ENCODE peak calls at places on chromosome 5, in seven cellular contexts. J is right lobe of liver, Z is heart right ventricle, A is kidney epithelial cell, K is A549, L is left ventricle myocardium inferior, V is mammary epithelial cell. Q is an unnamed sample.

GRCh38 chr5:9335754-9336495 is 209.9 kb downstream of the SEMA5A start:
- DNase-seq in J (no peak), Z (no peak), A (no peak), K (no peak), L (no peak), V (no peak), Q (no peak)

GRCh38 chr5:45508155-45508554 is 188.0 kb downstream of the HCN1 start:
- DNase-seq in J (no peak), Z (no peak), A (no peak), K (no peak), L (no peak), V (no peak), Q (no peak)

GRCh38 chr5:71948206-71948605 is 159.1 kb upstream of the MAP1B start:
- DNase-seq in J (no peak), Z (no peak), A (no peak), K (no peak), L (no peak), V (no peak), Q (no peak)

GRCh38 chr5:7849531-7850240 is 1.2 kb downstream of the CFAP90 start:
- DNase-seq in J (no peak), Z (no peak), A (no peak), K (peak; percentile 16), L (no peak), V (no peak), Q (no peak)

GRCh38 chr5:136235316-136235715 is 42.4 kb upstream of the SMIM32 start:
- DNase-seq in J (no peak), Z (no peak), A (peak; percentile 56), K (peak; percentile 11), L (no peak), V (peak; percentile 9), Q (no peak)

GRCh38 chr5:95620870-95621838 is 1.3 kb downstream of the GPR150 start:
- DNase-seq in J (peak; percentile 57), Z (peak; percentile 44), A (no peak), K (peak; percentile 7), L (peak; percentile 32), V (no peak), Q (no peak)

GRCh38 chr5:50965621-50966362 is 299.4 kb downstream of the PARP8 start:
- DNase-seq in J (no peak), Z (no peak), A (no peak), K (no peak), L (no peak), V (no peak), Q (no peak)

GRCh38 chr5:115770466-115770865 is 46.0 kb downstream of the CDO1 start:
- DNase-seq in J (no peak), Z (no peak), A (no peak), K (peak; percentile 21), L (no peak), V (no peak), Q (no peak)

DNA sequence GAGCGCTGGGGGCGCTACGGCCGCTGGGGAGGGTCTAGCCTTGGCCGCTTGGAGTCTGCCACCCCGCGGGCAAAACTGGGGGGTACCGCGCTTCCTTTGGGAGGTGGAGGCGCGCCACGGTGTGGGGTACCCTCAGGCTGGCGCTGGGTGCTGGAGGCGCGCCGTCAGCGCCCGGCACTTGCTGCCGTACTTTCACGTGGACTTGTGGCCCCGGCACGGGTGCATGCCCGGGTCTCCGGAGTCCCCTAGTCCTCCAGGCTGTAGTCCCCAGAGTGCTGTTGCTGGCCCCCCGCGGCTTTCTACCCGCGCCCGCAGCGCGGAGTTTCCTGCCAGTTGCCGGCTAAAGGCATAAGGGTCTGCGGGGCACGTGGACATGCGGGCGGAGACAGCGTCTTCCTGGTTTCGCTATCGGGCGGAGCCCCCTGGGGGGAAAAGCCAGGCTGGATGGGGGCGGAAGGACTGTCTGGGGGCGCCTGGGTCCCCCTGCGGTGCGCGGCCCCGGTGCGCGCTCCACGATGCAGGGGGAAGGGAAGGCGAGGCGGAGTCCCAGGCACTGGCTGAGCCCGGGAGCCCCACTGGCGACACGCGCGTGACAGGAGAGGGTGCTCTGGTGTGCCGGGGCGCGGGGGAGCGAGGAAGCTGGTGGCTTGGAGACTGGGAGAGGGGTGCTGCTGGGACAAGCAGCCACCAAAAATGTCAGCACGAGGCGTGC is 666 bp downstream of the PPARGC1B start:
- DNase-seq in J (peak; percentile 64), Z (peak; percentile 65), A (no peak), K (peak; percentile 36), L (peak; percentile 65), V (peak; percentile 45), Q (no peak)
- TF ChIP-seq CTCF in J (no peak), Z (no peak), A (no peak), K (peak; percentile 21), L (peak; percentile 20), V (peak; percentile 15), Q (no peak)

DNA sequence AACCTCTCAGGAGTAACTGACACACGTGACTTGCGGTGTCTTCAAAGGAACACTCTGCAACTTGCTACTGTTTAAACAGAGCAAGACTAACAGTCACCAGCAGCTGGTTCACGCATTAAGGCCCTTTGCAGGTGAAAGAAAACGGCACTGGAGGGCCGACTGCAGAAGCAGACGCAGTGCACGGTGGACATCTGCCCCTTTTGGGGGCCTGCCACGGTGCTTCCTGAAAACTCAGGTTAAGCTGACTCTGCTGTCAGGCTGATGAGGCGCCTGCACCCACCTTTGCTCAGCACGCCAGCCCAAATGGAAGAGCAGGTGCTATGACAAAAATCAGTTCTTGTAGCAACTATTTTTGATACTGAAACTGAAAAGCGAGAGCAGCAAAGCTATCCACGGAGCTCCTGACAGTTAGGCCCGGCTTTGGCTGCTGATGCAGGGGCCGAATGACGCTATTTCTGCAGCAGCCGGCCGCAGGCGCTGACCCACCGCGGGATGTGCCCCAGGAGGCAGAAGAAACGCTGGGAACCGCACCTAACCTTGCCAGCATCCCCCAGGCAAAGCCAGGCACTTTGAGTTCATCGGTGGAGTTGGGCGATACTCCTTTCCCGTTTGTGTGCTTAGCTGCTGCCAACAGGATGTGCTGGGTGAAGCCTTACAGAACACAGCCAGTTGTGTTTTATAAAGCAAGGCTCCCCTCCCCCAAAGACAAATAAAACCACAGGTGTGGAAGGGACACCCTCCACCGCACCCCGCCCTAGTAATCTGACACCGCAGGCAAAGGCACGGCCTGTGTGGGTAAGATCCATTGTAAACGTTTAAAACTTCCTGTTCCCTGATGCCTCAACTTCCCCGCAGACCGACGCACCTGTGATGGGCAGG is 21.1 kb upstream of the TERT start:
- DNase-seq in J (peak; percentile 73), Z (no peak), A (no peak), K (peak; percentile 34), L (no peak), V (peak; percentile 75), Q (no peak)
- H3K4me3 ChIP-seq in J (no peak overlapping the region), Z (no peak overlapping the region), A (no peak overlapping the region), K (no peak overlapping the region), L (no peak overlapping the region), V (no peak overlapping the region), Q (no peak overlapping the region)

GRCh38 chr5:112604741-112605390 is 132.8 kb upstream of the APC start:
- DNase-seq in J (no peak), Z (no peak), A (no peak), K (peak; percentile 10), L (no peak), V (no peak), Q (no peak)
- TF ChIP-seq CTCF in J (peak; percentile 36), Z (no peak), A (peak; percentile 22), K (no peak), L (peak; percentile 45), V (no peak), Q (no peak)

DNA sequence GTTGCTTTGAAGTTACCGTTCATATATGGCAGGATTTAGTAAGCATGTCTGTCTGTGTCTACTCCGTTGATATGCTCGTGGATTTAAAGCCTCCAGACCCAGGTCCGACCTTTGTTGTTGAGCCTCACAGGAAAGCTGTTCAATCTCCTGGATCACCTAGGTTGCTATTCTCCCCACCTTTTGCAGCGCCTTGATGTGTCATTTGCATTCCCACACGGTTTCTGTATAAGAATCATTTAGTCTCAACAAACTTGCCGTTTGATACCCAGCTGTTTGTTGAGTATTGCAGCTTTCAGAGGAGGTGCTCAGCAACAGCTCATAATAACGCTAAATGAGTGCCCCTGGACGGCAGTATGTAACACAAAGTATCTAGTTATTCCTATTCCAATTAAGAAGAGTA is 1.2 kb upstream of the ADGRV1 start:
- DNase-seq in J (no peak), Z (no peak), A (no peak), K (no peak), L (no peak), V (no peak), Q (no peak)
- H3K4me3 ChIP-seq in J (no peak overlapping the region), Z (no peak overlapping the region), A (no peak overlapping the region), K (no peak overlapping the region), L (no peak overlapping the region), V (no peak overlapping the region), Q (no peak overlapping the region)

GRCh38 chr5:78754655-78755054 is 106.1 kb upstream of the LHFPL2 start:
- DNase-seq in J (no peak), Z (no peak), A (no peak), K (no peak), L (no peak), V (no peak), Q (no peak)

GRCh38 chr5:78755822-78756429 is 107.4 kb upstream of the LHFPL2 start:
- DNase-seq in J (no peak), Z (no peak), A (no peak), K (no peak), L (no peak), V (no peak), Q (no peak)

GRCh38 chr5:78758169-78758839 is 109.7 kb upstream of the LHFPL2 start:
- DNase-seq in J (no peak), Z (no peak), A (no peak), K (no peak), L (no peak), V (no peak), Q (no peak)

GRCh38 chr5:78757269-78758053 is 108.9 kb upstream of the LHFPL2 start:
- DNase-seq in J (no peak), Z (no peak), A (no peak), K (peak; percentile 42), L (peak; percentile 26), V (no peak), Q (no peak)

GRCh38 chr5:78756853-78757252 is 108.3 kb upstream of the LHFPL2 start:
- DNase-seq in J (no peak), Z (no peak), A (no peak), K (no peak), L (no peak), V (no peak), Q (no peak)
- TF ChIP-seq CTCF in J (no peak), Z (no peak), A (no peak), K (no peak), L (no peak), V (no peak), Q (no peak)

DNA sequence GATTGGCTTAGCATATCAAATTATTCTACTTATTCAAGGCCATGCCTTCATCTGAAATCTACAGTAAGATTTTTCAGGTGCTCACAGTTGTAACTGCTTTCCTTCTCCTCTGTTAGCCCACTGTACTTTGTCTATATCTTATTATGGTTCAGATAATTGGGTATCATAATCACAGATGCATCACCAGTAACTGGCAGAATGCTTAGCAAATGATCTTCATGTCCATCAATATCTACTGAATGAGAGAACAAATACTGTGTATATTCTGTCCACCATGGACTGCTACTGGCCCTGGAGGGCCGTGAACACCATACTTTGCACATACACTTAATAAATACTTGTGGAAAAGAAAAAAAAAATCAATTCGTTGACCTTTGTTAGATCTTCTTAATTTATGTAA is 96.2 kb downstream of the MEF2C start:
- DNase-seq in J (no peak), Z (no peak), A (no peak), K (no peak), L (no peak), V (no peak), Q (no peak)
- H3K4me3 ChIP-seq in J (no peak overlapping the region), Z (no peak overlapping the region), A (no peak overlapping the region), K (no peak overlapping the region), L (no peak overlapping the region), V (no peak overlapping the region), Q (no peak overlapping the region)

Q was measured in AG04449.